ENCODE peak calls at places on chromosomes 11 and 22, in ten cellular contexts. T, L, E, C, G, U, Q, O, K and I are unnamed samples.

GRCh38 chr11:78652866-78653265 is 78.2 kb upstream of the NARS2 start:
- DNase-seq in K (no peak), L (no peak), T (no peak), Q (peak), C (no peak), E (no peak), O (no peak), G (peak), U (no peak), I (no peak)

GRCh38 chr22:48615171-48616008 is 1212.3 kb downstream of the BRD1 start:
- DNase-seq in C (no peak), G (no peak), T (no peak), Q (no peak), U (no peak), O (no peak), K (no peak), E (no peak), L (no peak), I (no peak)

GRCh38 chr11:78177216-78177615 is 11.2 kb downstream of the KCTD21 start:
- DNase-seq in O (no peak), G (no peak), L (peak), Q (no peak), U (no peak), K (no peak), T (no peak), C (no peak), E (no peak), I (no peak)

GRCh38 chr11:71568707-71569349 is 3.5 kb downstream of the KRTAP5-10 start:
- DNase-seq in L (no peak), T (no peak), G (no peak), C (no peak), E (no peak), O (no peak), Q (no peak), U (peak), K (no peak), I (no peak)

GRCh38 chr11:76480241-76480640 is 35.4 kb downstream of the EMSY start:
- DNase-seq in O (no peak), Q (no peak), K (no peak), C (no peak), E (no peak), T (no peak), U (no peak), G (no peak), L (no peak), I (no peak)

GRCh38 chr11:134374891-134375550 is 37.0 kb downstream of the B3GAT1 start:
- DNase-seq in T (no peak), C (no peak), G (no peak), K (no peak), O (peak), Q (no peak), L (no peak), E (no peak), U (no peak), I (no peak)

GRCh38 chr11:35906681-35907080 is 37.2 kb upstream of the LDLRAD3 start:
- DNase-seq in G (no peak), E (no peak), O (no peak), C (no peak), Q (no peak), L (no peak), U (no peak), T (no peak), K (no peak), I (no peak)

GRCh38 chr11:115303929-115304328 is 200.3 kb downstream of the CADM1 start:
- DNase-seq in Q (no peak), E (no peak), U (no peak), O (no peak), L (no peak), C (no peak), T (no peak), K (no peak), G (no peak), I (no peak)

GRCh38 chr22:41256254-41256897 is 15.6 kb upstream of the CHADL start:
- DNase-seq in T (no peak), Q (no peak), G (no peak), C (no peak), L (no peak), U (peak), K (no peak), E (no peak), O (no peak), I (no peak)

GRCh38 chr11:69380921-69381581 is 87.1 kb downstream of the MYEOV start:
- DNase-seq in L (no peak), O (peak), E (no peak), G (no peak), T (no peak), Q (no peak), U (no peak), C (no peak), K (peak), I (no peak)